ENCODE peak calls at places on chromosomes 4 and X, in five cellular contexts. One of them, this sample, is unnamed.

GRCh38 chr4:109977854-109978501 is 65.3 kb downstream of the EGF start:
- DNase-seq in nephron progenitor cell: no peak
- DNase-seq in BJ: no peak
- DNase-seq in CD4-positive, alpha-beta T cell: no peak
- DNase-seq in Calu3: peak
- DNase-seq in this sample: no peak

GRCh38 chr4:94605241-94605640 is 152.5 kb upstream of the BMPR1B start:
- DNase-seq in nephron progenitor cell: no peak
- DNase-seq in BJ: no peak
- DNase-seq in CD4-positive, alpha-beta T cell: no peak
- DNase-seq in Calu3: no peak
- DNase-seq in this sample: no peak

GRCh38 chrX:3250946-3251345 is 95.5 kb downstream of the MXRA5 start:
- DNase-seq in nephron progenitor cell: no peak
- DNase-seq in BJ: no peak
- DNase-seq in CD4-positive, alpha-beta T cell: no peak
- DNase-seq in Calu3: no peak
- DNase-seq in this sample: no peak

GRCh38 chr4:89556596-89557305 is 249.2 kb upstream of the GPRIN3 start:
- DNase-seq in nephron progenitor cell: no peak
- DNase-seq in BJ: no peak
- DNase-seq in CD4-positive, alpha-beta T cell: no peak
- DNase-seq in Calu3: no peak
- DNase-seq in this sample: no peak

GRCh38 chr4:25949166-25949748 is 35.2 kb downstream of the SMIM20 start:
- DNase-seq in nephron progenitor cell: peak
- DNase-seq in BJ: no peak
- DNase-seq in CD4-positive, alpha-beta T cell: no peak
- DNase-seq in Calu3: no peak
- DNase-seq in this sample: no peak

GRCh38 chrX:148574247-148574973 is 74.0 kb downstream of the AFF2 start:
- DNase-seq in nephron progenitor cell: no peak
- DNase-seq in BJ: no peak
- DNase-seq in CD4-positive, alpha-beta T cell: no peak
- DNase-seq in Calu3: no peak
- DNase-seq in this sample: no peak

GRCh38 chr4:11650801-11651596 is 222.3 kb upstream of the HS3ST1 start:
- DNase-seq in nephron progenitor cell: peak
- DNase-seq in BJ: no peak
- DNase-seq in CD4-positive, alpha-beta T cell: no peak
- DNase-seq in Calu3: peak
- DNase-seq in this sample: no peak

GRCh38 chr4:166165829-166166420 is 292.9 kb downstream of the TLL1 start:
- DNase-seq in nephron progenitor cell: peak
- DNase-seq in BJ: peak
- DNase-seq in CD4-positive, alpha-beta T cell: no peak
- DNase-seq in Calu3: peak
- DNase-seq in this sample: peak

GRCh38 chr4:47839259-47839658 is 1.4 kb upstream of the CORIN start:
- DNase-seq in nephron progenitor cell: no peak
- DNase-seq in BJ: no peak
- DNase-seq in CD4-positive, alpha-beta T cell: no peak
- DNase-seq in Calu3: no peak
- DNase-seq in this sample: no peak

GRCh38 chr4:67035501-67035900 is 509.8 kb downstream of the CENPC start:
- DNase-seq in nephron progenitor cell: no peak
- DNase-seq in BJ: no peak
- DNase-seq in CD4-positive, alpha-beta T cell: no peak
- DNase-seq in Calu3: no peak
- DNase-seq in this sample: no peak

GRCh38 chrX:129529685-129530281 is 6.5 kb upstream of the SMARCA1 start:
- DNase-seq in nephron progenitor cell: no peak
- DNase-seq in BJ: no peak
- DNase-seq in CD4-positive, alpha-beta T cell: no peak
- DNase-seq in Calu3: no peak
- DNase-seq in this sample: no peak

GRCh38 chr4:20809796-20810195 is 109.5 kb downstream of the PACRGL start:
- DNase-seq in nephron progenitor cell: no peak
- DNase-seq in BJ: no peak
- DNase-seq in CD4-positive, alpha-beta T cell: no peak
- DNase-seq in Calu3: peak
- DNase-seq in this sample: no peak

GRCh38 chr4:175369087-175369486 is 443.0 kb downstream of the GPM6A start:
- DNase-seq in nephron progenitor cell: no peak
- DNase-seq in BJ: peak
- DNase-seq in CD4-positive, alpha-beta T cell: no peak
- DNase-seq in Calu3: no peak
- DNase-seq in this sample: peak

GRCh38 chr4:87236851-87237250 is 16.4 kb upstream of the KLHL8 start:
- DNase-seq in nephron progenitor cell: no peak
- DNase-seq in BJ: no peak
- DNase-seq in CD4-positive, alpha-beta T cell: no peak
- DNase-seq in Calu3: no peak
- DNase-seq in this sample: no peak

GRCh38 chr4:87239821-87240220 is 19.4 kb upstream of the KLHL8 start:
- DNase-seq in nephron progenitor cell: no peak
- DNase-seq in BJ: no peak
- DNase-seq in CD4-positive, alpha-beta T cell: no peak
- DNase-seq in Calu3: no peak
- DNase-seq in this sample: no peak

GRCh38 chr4:87232241-87232640 is 11.8 kb upstream of the KLHL8 start:
- DNase-seq in nephron progenitor cell: no peak
- DNase-seq in BJ: no peak
- DNase-seq in CD4-positive, alpha-beta T cell: no peak
- DNase-seq in Calu3: no peak
- DNase-seq in this sample: no peak

GRCh38 chr4:87230806-87231205 is 10.4 kb upstream of the KLHL8 start:
- DNase-seq in nephron progenitor cell: no peak
- DNase-seq in BJ: no peak
- DNase-seq in CD4-positive, alpha-beta T cell: no peak
- DNase-seq in Calu3: no peak
- DNase-seq in this sample: no peak

DNA sequence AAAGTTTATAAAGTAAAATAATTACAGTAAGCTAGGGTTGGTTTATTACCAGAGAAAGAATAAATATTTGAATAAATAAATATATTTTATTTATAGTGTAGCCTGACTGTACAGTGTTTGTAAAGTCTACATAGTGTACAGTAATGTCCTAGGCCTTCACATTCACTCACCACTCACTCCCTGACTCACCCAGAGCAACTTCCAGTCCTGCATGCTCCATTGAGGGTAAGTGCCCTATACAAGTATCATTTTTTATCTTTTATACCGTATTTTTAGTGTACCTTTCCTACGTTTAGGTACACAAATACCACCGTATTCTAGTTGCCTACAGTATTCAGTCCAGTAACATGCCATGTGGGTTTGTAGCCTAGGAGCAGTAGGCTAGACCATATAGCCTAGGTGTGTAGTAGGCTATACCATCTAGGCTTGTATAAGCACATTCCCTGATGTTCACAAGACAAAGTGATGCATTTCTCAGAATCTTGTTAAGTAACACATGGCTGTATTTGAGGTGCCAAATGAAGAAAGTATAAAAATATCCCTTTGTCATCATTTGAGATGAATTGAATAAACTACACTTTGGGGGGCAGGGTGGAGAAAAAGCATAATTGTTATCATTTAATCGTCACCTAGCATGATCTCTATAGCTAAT is 14.7 kb upstream of the KLHL8 start:
- DNase-seq in nephron progenitor cell: no peak
- DNase-seq in BJ: no peak
- DNase-seq in CD4-positive, alpha-beta T cell: no peak
- DNase-seq in Calu3: no peak
- DNase-seq in this sample: no peak
- TF ChIP-seq CTCF in nephron progenitor cell: no peak
- TF ChIP-seq CTCF in BJ: no peak
- TF ChIP-seq CTCF in CD4-positive, alpha-beta T cell: no peak
- TF ChIP-seq CTCF in Calu3: no peak
- TF ChIP-seq CTCF in this sample: no peak

DNA sequence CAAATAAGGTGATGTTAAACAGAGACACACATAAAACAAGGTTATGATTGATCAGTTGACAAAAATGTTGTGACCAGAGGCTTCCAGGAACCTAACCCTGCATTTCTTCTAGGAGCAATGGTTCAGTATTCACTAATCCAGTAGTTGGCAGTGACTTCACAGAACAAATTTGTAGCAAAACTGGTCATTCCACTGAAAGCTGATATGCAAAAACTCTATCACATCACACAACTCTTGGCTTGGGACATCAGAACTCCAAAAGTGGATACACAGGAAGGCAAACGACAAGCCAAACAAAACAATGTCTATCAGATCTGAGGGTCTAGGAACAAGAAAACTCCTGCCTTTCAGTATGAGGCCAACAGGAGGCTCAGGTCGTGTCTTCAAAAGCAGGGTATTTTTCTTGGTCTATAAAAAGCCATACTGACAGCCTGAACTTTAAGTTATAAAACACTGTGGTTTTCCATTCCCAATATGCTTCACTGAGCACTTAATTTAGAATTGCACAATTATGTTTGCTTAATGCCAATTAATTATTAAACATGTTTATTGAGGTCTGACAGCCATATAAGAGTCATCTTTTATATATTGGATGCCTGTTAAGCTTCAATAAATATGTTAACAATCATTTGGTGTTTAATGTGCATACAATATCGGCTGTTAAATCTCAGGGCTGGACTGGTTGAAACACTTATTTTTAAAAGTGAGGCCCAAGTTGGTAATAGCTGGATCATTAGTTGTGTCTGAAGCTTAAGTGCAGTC is 45.6 kb downstream of the SOD3 start:
- DNase-seq in nephron progenitor cell: no peak
- DNase-seq in BJ: no peak
- DNase-seq in CD4-positive, alpha-beta T cell: no peak
- DNase-seq in Calu3: peak
- DNase-seq in this sample: no peak
- TF ChIP-seq CTCF in nephron progenitor cell: no peak
- TF ChIP-seq CTCF in BJ: no peak
- TF ChIP-seq CTCF in CD4-positive, alpha-beta T cell: no peak
- TF ChIP-seq CTCF in Calu3: no peak
- TF ChIP-seq CTCF in this sample: no peak

GRCh38 chr4:5409237-5409636 is 299.1 kb downstream of the EVC2 start:
- DNase-seq in nephron progenitor cell: no peak
- DNase-seq in BJ: no peak
- DNase-seq in CD4-positive, alpha-beta T cell: no peak
- DNase-seq in Calu3: no peak
- DNase-seq in this sample: no peak

GRCh38 chr4:5412296-5412695 is 296.1 kb downstream of the EVC2 start:
- DNase-seq in nephron progenitor cell: no peak
- DNase-seq in BJ: no peak
- DNase-seq in CD4-positive, alpha-beta T cell: no peak
- DNase-seq in Calu3: no peak
- DNase-seq in this sample: no peak

GRCh38 chr4:5409980-5410618 is 298.3 kb downstream of the EVC2 start:
- DNase-seq in nephron progenitor cell: no peak
- DNase-seq in BJ: no peak
- DNase-seq in CD4-positive, alpha-beta T cell: no peak
- DNase-seq in Calu3: no peak
- DNase-seq in this sample: no peak
- TF ChIP-seq CTCF in nephron progenitor cell: no peak
- TF ChIP-seq CTCF in BJ: no peak
- TF ChIP-seq CTCF in CD4-positive, alpha-beta T cell: no peak
- TF ChIP-seq CTCF in Calu3: no peak
- TF ChIP-seq CTCF in this sample: no peak

GRCh38 chrX:143669395-143669794 is 33.5 kb upstream of the SLITRK4 start:
- DNase-seq in nephron progenitor cell: no peak
- DNase-seq in BJ: no peak
- DNase-seq in CD4-positive, alpha-beta T cell: no peak
- DNase-seq in Calu3: no peak
- DNase-seq in this sample: no peak
- TF ChIP-seq CTCF in nephron progenitor cell: peak
- TF ChIP-seq CTCF in BJ: no peak
- TF ChIP-seq CTCF in CD4-positive, alpha-beta T cell: no peak
- TF ChIP-seq CTCF in Calu3: no peak
- TF ChIP-seq CTCF in this sample: no peak

DNA sequence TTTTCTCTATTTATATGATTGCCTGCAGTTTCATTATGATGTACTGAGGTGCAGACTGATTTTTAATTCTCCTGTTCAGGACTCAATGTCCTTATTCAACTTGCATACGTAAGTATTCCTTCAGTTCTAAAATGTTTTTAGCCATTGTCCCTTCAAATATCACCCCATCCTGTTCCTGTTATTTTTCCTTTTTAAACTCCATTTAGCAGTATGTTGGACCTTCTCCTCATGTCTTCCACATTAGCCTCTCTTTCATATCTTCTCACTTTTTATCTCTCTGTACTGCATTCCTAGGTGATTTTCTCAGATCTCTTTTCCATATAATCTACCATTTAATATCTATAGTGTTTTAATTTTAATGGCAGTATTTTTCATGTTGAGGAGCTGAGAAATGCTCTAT is 317.7 kb downstream of the NR3C2 start:
- DNase-seq in nephron progenitor cell: no peak
- DNase-seq in BJ: no peak
- DNase-seq in CD4-positive, alpha-beta T cell: no peak
- DNase-seq in Calu3: no peak
- DNase-seq in this sample: no peak
- TF ChIP-seq CTCF in nephron progenitor cell: no peak
- TF ChIP-seq CTCF in BJ: no peak
- TF ChIP-seq CTCF in CD4-positive, alpha-beta T cell: no peak
- TF ChIP-seq CTCF in Calu3: no peak
- TF ChIP-seq CTCF in this sample: no peak

GRCh38 chrX:131821945-131822622 is 201.0 kb upstream of the STK26 start:
- DNase-seq in nephron progenitor cell: no peak
- DNase-seq in BJ: no peak
- DNase-seq in CD4-positive, alpha-beta T cell: no peak
- DNase-seq in Calu3: no peak
- DNase-seq in this sample: peak
- TF ChIP-seq CTCF in nephron progenitor cell: no peak
- TF ChIP-seq CTCF in BJ: no peak
- TF ChIP-seq CTCF in CD4-positive, alpha-beta T cell: no peak
- TF ChIP-seq CTCF in Calu3: no peak
- TF ChIP-seq CTCF in this sample: peak

GRCh38 chr4:139184129-139184528 is 7.1 kb upstream of the ELF2 start:
- DNase-seq in nephron progenitor cell: no peak
- DNase-seq in BJ: no peak
- DNase-seq in CD4-positive, alpha-beta T cell: no peak
- DNase-seq in Calu3: no peak
- DNase-seq in this sample: no peak
- TF ChIP-seq CTCF in nephron progenitor cell: no peak
- TF ChIP-seq CTCF in BJ: peak
- TF ChIP-seq CTCF in CD4-positive, alpha-beta T cell: no peak
- TF ChIP-seq CTCF in Calu3: no peak
- TF ChIP-seq CTCF in this sample: peak